ENCODE peak calls at places on chromosomes 6 and 20, in nine cellular contexts. One of them, this sample, is unnamed.

GRCh38 chr6:610882-611281 is 46.0 kb downstream of the HUS1B start:
- DNase-seq in NCI-H1105 treated with DMSO at 0.1 percent for 48 hours: no peak
- DNase-seq in lower lobe of right lung: no peak
- DNase-seq in esophagus squamous epithelium: no peak
- DNase-seq in adrenal gland: no peak
- DNase-seq in anterior cingulate cortex: no peak
- DNase-seq in esophagus muscularis mucosa: no peak
- DNase-seq in globus pallidus: no peak
- DNase-seq in HCEC 1CT: no peak
- DNase-seq in this sample: no peak

GRCh38 chr6:134437376-134437775 is 119.5 kb upstream of the SGK1 start:
- DNase-seq in adrenal gland: peak
- DNase-seq in globus pallidus: no peak
- DNase-seq in esophagus squamous epithelium: no peak
- DNase-seq in esophagus muscularis mucosa: no peak
- DNase-seq in anterior cingulate cortex: no peak
- DNase-seq in NCI-H1105 treated with DMSO at 0.1 percent for 48 hours: no peak
- DNase-seq in lower lobe of right lung: peak
- DNase-seq in HCEC 1CT: peak
- DNase-seq in this sample: no peak

GRCh38 chr20:61980647-61981583 is 84.8 kb downstream of the TAF4 start:
- DNase-seq in adrenal gland: peak
- DNase-seq in globus pallidus: no peak
- DNase-seq in anterior cingulate cortex: no peak
- DNase-seq in NCI-H1105 treated with DMSO at 0.1 percent for 48 hours: no peak
- DNase-seq in HCEC 1CT: no peak
- DNase-seq in lower lobe of right lung: no peak
- DNase-seq in esophagus muscularis mucosa: no peak
- DNase-seq in esophagus squamous epithelium: no peak
- DNase-seq in this sample: no peak

GRCh38 chr6:130357436-130357835 is 8.4 kb upstream of the TMEM200A start:
- DNase-seq in adrenal gland: no peak
- DNase-seq in NCI-H1105 treated with DMSO at 0.1 percent for 48 hours: no peak
- DNase-seq in globus pallidus: no peak
- DNase-seq in lower lobe of right lung: no peak
- DNase-seq in anterior cingulate cortex: no peak
- DNase-seq in esophagus squamous epithelium: no peak
- DNase-seq in HCEC 1CT: no peak
- DNase-seq in esophagus muscularis mucosa: peak
- DNase-seq in this sample: no peak

GRCh38 chr6:108838101-108838717 is 10.0 kb upstream of the ARMC2 start:
- DNase-seq in esophagus muscularis mucosa: no peak
- DNase-seq in NCI-H1105 treated with DMSO at 0.1 percent for 48 hours: no peak
- DNase-seq in globus pallidus: no peak
- DNase-seq in HCEC 1CT: no peak
- DNase-seq in adrenal gland: no peak
- DNase-seq in anterior cingulate cortex: no peak
- DNase-seq in lower lobe of right lung: peak
- DNase-seq in esophagus squamous epithelium: no peak
- DNase-seq in this sample: no peak

GRCh38 chr6:32168350-32168749 is 4.0 kb downstream of the EGFL8 start:
- DNase-seq in adrenal gland: no peak
- DNase-seq in globus pallidus: no peak
- DNase-seq in esophagus squamous epithelium: no peak
- DNase-seq in NCI-H1105 treated with DMSO at 0.1 percent for 48 hours: no peak
- DNase-seq in anterior cingulate cortex: no peak
- DNase-seq in lower lobe of right lung: no peak
- DNase-seq in esophagus muscularis mucosa: no peak
- DNase-seq in HCEC 1CT: no peak
- DNase-seq in this sample: no peak

GRCh38 chr6:135179920-135180457 is 1.1 kb upstream of the MYB start:
- DNase-seq in adrenal gland: no peak
- DNase-seq in HCEC 1CT: peak
- DNase-seq in NCI-H1105 treated with DMSO at 0.1 percent for 48 hours: no peak
- DNase-seq in lower lobe of right lung: no peak
- DNase-seq in globus pallidus: no peak
- DNase-seq in esophagus squamous epithelium: no peak
- DNase-seq in esophagus muscularis mucosa: no peak
- DNase-seq in anterior cingulate cortex: no peak
- DNase-seq in this sample: peak

GRCh38 chr6:154435400-154435945 is 75.0 kb downstream of the CNKSR3 start:
- DNase-seq in esophagus squamous epithelium: no peak
- DNase-seq in globus pallidus: no peak
- DNase-seq in esophagus muscularis mucosa: no peak
- DNase-seq in HCEC 1CT: no peak
- DNase-seq in lower lobe of right lung: no peak
- DNase-seq in NCI-H1105 treated with DMSO at 0.1 percent for 48 hours: no peak
- DNase-seq in adrenal gland: no peak
- DNase-seq in anterior cingulate cortex: no peak
- DNase-seq in this sample: no peak

GRCh38 chr6:10219510-10219909 is 195.4 kb downstream of the TFAP2A start:
- DNase-seq in anterior cingulate cortex: no peak
- DNase-seq in lower lobe of right lung: no peak
- DNase-seq in adrenal gland: no peak
- DNase-seq in NCI-H1105 treated with DMSO at 0.1 percent for 48 hours: no peak
- DNase-seq in esophagus muscularis mucosa: no peak
- DNase-seq in globus pallidus: no peak
- DNase-seq in HCEC 1CT: no peak
- DNase-seq in esophagus squamous epithelium: no peak
- DNase-seq in this sample: no peak

GRCh38 chr6:4491501-4492260 is 284.5 kb upstream of the CDYL start:
- DNase-seq in lower lobe of right lung: no peak
- DNase-seq in NCI-H1105 treated with DMSO at 0.1 percent for 48 hours: no peak
- DNase-seq in esophagus squamous epithelium: no peak
- DNase-seq in anterior cingulate cortex: no peak
- DNase-seq in adrenal gland: no peak
- DNase-seq in globus pallidus: no peak
- DNase-seq in esophagus muscularis mucosa: no peak
- DNase-seq in HCEC 1CT: no peak
- DNase-seq in this sample: no peak

GRCh38 chr20:47676912-47677311 is 108.4 kb downstream of the SULF2 start:
- DNase-seq in lower lobe of right lung: no peak
- DNase-seq in esophagus muscularis mucosa: no peak
- DNase-seq in globus pallidus: no peak
- DNase-seq in anterior cingulate cortex: no peak
- DNase-seq in HCEC 1CT: no peak
- DNase-seq in NCI-H1105 treated with DMSO at 0.1 percent for 48 hours: no peak
- DNase-seq in adrenal gland: no peak
- DNase-seq in esophagus squamous epithelium: no peak
- DNase-seq in this sample: no peak

GRCh38 chr6:101302593-101302992 is 90.9 kb upstream of the GRIK2 start:
- DNase-seq in globus pallidus: no peak
- DNase-seq in adrenal gland: no peak
- DNase-seq in anterior cingulate cortex: no peak
- DNase-seq in HCEC 1CT: no peak
- DNase-seq in esophagus squamous epithelium: no peak
- DNase-seq in esophagus muscularis mucosa: no peak
- DNase-seq in lower lobe of right lung: no peak
- DNase-seq in NCI-H1105 treated with DMSO at 0.1 percent for 48 hours: no peak
- DNase-seq in this sample: no peak

GRCh38 chr6:105932440-105932839 is 153.7 kb upstream of the PRDM1 start:
- DNase-seq in esophagus muscularis mucosa: no peak
- DNase-seq in esophagus squamous epithelium: no peak
- DNase-seq in lower lobe of right lung: no peak
- DNase-seq in adrenal gland: no peak
- DNase-seq in anterior cingulate cortex: no peak
- DNase-seq in HCEC 1CT: peak
- DNase-seq in NCI-H1105 treated with DMSO at 0.1 percent for 48 hours: no peak
- DNase-seq in globus pallidus: no peak
- DNase-seq in this sample: peak

GRCh38 chr20:29079769-29080690 is 2177.4 kb upstream of the DEFB115 start:
- DNase-seq in anterior cingulate cortex: no peak
- DNase-seq in HCEC 1CT: no peak
- DNase-seq in esophagus muscularis mucosa: no peak
- DNase-seq in NCI-H1105 treated with DMSO at 0.1 percent for 48 hours: no peak
- DNase-seq in lower lobe of right lung: no peak
- DNase-seq in adrenal gland: no peak
- DNase-seq in esophagus squamous epithelium: no peak
- DNase-seq in globus pallidus: peak
- DNase-seq in this sample: no peak

This sample was measured in AG08396.